ENCODE peak calls at places on chromosome 11, in seven cellular contexts. Z is dorsolateral prefrontal cortex, W is BJ, V is HS-27A, A is PC-3, E is type B pancreatic cell, R is lung microvascular endothelial cell. P is an unnamed sample.

GRCh38 chr11:45021692-45022130 is 71.0 kb upstream of the TP53I11 start:
- DNase-seq in Z (peak), W (no peak), V (no peak), A (no peak), E (no peak), R (peak), P (no peak)

GRCh38 chr11:64157987-64158386 is 7.9 kb downstream of the MACROD1 start:
- DNase-seq in Z (no peak), W (no peak), V (no peak), A (no peak), E (no peak), R (no peak), P (no peak)

GRCh38 chr11:73888244-73888643 is 11.4 kb downstream of the PAAF1 start:
- DNase-seq in Z (no peak), W (no peak), V (no peak), A (no peak), E (no peak), R (no peak), P (no peak)

GRCh38 chr11:134334796-134335571 is 3.2 kb downstream of the GLB1L2 start:
- DNase-seq in Z (no peak), W (no peak), V (no peak), A (no peak), E (no peak), R (no peak), P (no peak)

GRCh38 chr11:63906585-63906984 is 10.4 kb downstream of the RCOR2 start:
- DNase-seq in Z (no peak), W (no peak), V (no peak), A (peak), E (no peak), R (peak), P (no peak)

GRCh38 chr11:8567597-8568198 is 26.3 kb downstream of the STK33 start:
- DNase-seq in Z (no peak), W (no peak), V (peak), A (no peak), E (no peak), R (peak), P (no peak)

GRCh38 chr11:96035744-96036087 is 111.8 kb upstream of the MTMR2 start:
- DNase-seq in Z (no peak), W (no peak), V (no peak), A (no peak), E (no peak), R (no peak), P (no peak)

GRCh38 chr11:94650756-94651155 is 83.6 kb downstream of the PIWIL4 start:
- DNase-seq in Z (no peak), W (peak), V (no peak), A (no peak), E (peak), R (no peak), P (no peak)

GRCh38 chr11:98561216-98561615 is 459.5 kb upstream of the CNTN5 start:
- DNase-seq in Z (no peak), W (no peak), V (no peak), A (no peak), E (no peak), R (no peak), P (no peak)

GRCh38 chr11:119195680-119196079 is 10.4 kb downstream of the NHERF4 start:
- DNase-seq in Z (no peak), W (no peak), V (no peak), A (peak), E (no peak), R (peak), P (no peak)

GRCh38 chr11:86524603-86525352 is 147.6 kb downstream of the ME3 start:
- DNase-seq in Z (no peak), W (no peak), V (no peak), A (peak), E (no peak), R (peak), P (no peak)

GRCh38 chr11:130775306-130776043 is 140.8 kb downstream of the SNX19 start:
- DNase-seq in Z (no peak), W (peak), V (no peak), A (peak), E (no peak), R (no peak), P (no peak)

GRCh38 chr11:59769086-59769485 is 13.9 kb downstream of the STX3 start:
- DNase-seq in Z (no peak), W (no peak), V (no peak), A (no peak), E (no peak), R (peak), P (no peak)

GRCh38 chr11:1757861-1758610 is 5.7 kb downstream of the CTSD start:
- DNase-seq in Z (no peak), W (no peak), V (no peak), A (no peak), E (no peak), R (no peak), P (peak)

GRCh38 chr11:103326070-103326794 is 217.0 kb downstream of the DYNC2H1 start:
- DNase-seq in Z (no peak), W (peak), V (peak), A (peak), E (no peak), R (peak), P (no peak)

P was measured in left lung.